ENCODE peak calls at places on chromosomes 1 and 21, in four cellular contexts. L, Z, R and H are unnamed samples.

GRCh38 chr1:63917571-63918394 is 144.0 kb downstream of the ROR1 start:
- DNase-seq in L (peak), Z (peak), R (no peak), H (peak)

GRCh38 chr1:180299486-180300246 is 69.6 kb downstream of the LHX4 start:
- DNase-seq in L (no peak), Z (no peak), R (no peak), H (no peak)

GRCh38 chr1:56845343-56845742 is 9.3 kb upstream of the C8A start:
- DNase-seq in L (no peak), Z (no peak), R (no peak), H (no peak)

GRCh38 chr1:208924011-208924410 is 659.5 kb upstream of the CAMK1G start:
- DNase-seq in L (no peak), Z (no peak), R (no peak), H (no peak)

GRCh38 chr1:43651188-43651587 is 1.2 kb downstream of the KDM4A start:
- DNase-seq in L (peak), Z (no peak), R (no peak), H (no peak)

GRCh38 chr1:189500777-189501176 is 976.9 kb downstream of the BRINP3 start:
- DNase-seq in L (no peak), Z (no peak), R (no peak), H (no peak)

GRCh38 chr1:21843208-21843607 is 31.1 kb downstream of the LDLRAD2 start:
- DNase-seq in L (no peak), Z (no peak), R (no peak), H (no peak)

GRCh38 chr1:226674892-226675719 is 64.0 kb downstream of the ITPKB start:
- DNase-seq in L (no peak), Z (peak), R (no peak), H (no peak)

GRCh38 chr1:8987881-8988617 is 38.2 kb downstream of the SLC2A7 start:
- DNase-seq in L (peak), Z (peak), R (peak), H (peak)

GRCh38 chr1:241356187-241356518 is 852 bp downstream of the RGS7 start:
- DNase-seq in L (no peak), Z (no peak), R (peak), H (no peak)

GRCh38 chr1:39987869-39988268 is 32.9 kb downstream of the MFSD2A start:
- DNase-seq in L (no peak), Z (no peak), R (no peak), H (no peak)

GRCh38 chr1:156865865-156866678 is 5.4 kb downstream of the NTRK1 start:
- DNase-seq in L (no peak), Z (no peak), R (no peak), H (no peak)

GRCh38 chr1:178630418-178630817 is 94.6 kb upstream of the RALGPS2 start:
- DNase-seq in L (no peak), Z (no peak), R (peak), H (no peak)

GRCh38 chr1:30476476-30476875 is 246.9 kb downstream of the MATN1 start:
- DNase-seq in L (no peak), Z (no peak), R (no peak), H (no peak)

GRCh38 chr1:199404191-199404590 is 623.3 kb upstream of the NR5A2 start:
- DNase-seq in L (no peak), Z (no peak), R (peak), H (no peak)

GRCh38 chr1:113390871-113391642 is 742 bp downstream of the MAGI3 start:
- DNase-seq in L (peak), Z (peak), R (peak), H (peak)

GRCh38 chr1:230159580-230159979 is 92.5 kb downstream of the GALNT2 start:
- DNase-seq in L (no peak), Z (no peak), R (no peak), H (no peak)

GRCh38 chr1:59433440-59433813 is 136.5 kb downstream of the FGGY start:
- DNase-seq in L (no peak), Z (no peak), R (peak), H (no peak)

GRCh38 chr1:34407140-34407539 is 230.4 kb downstream of the C1orf94 start:
- DNase-seq in L (no peak), Z (no peak), R (peak), H (no peak)

GRCh38 chr1:62906428-62906886 is 122.5 kb downstream of the ATG4C start:
- DNase-seq in L (peak), Z (no peak), R (peak), H (peak)

GRCh38 chr1:53506355-53507050 is 47.3 kb downstream of the DMRTB1 start:
- DNase-seq in L (no peak), Z (no peak), R (no peak), H (no peak)

GRCh38 chr1:186286615-186287317 is 88.3 kb downstream of the TPR start:
- DNase-seq in L (no peak), Z (no peak), R (peak), H (no peak)

GRCh38 chr1:40239626-40240025 is 8.1 kb upstream of the TMCO2 start:
- DNase-seq in L (no peak), Z (no peak), R (no peak), H (no peak)

GRCh38 chr21:38811257-38811656 is 5.5 kb downstream of the ETS2 start:
- DNase-seq in L (no peak), Z (no peak), R (peak), H (no peak)

GRCh38 chr21:37461494-37461893 is 94.9 kb downstream of the DYRK1A start:
- DNase-seq in L (no peak), Z (no peak), R (peak), H (no peak)